ENCODE peak calls at places on chromosomes 7 and 10, in ten cellular contexts. H is caudate nucleus; Z is stimulated activated CD8-positive, alpha-beta memory T cell treated with anti-CD3 and anti-CD28 coated beads, Interleukin-15, amount 100 ng/mL, for 48 hours; I is WTC11; Y is activated CD8-positive, alpha-beta memory T cell treated with anti-CD3 and anti-CD28 coated beads, Interleukin-2, amount 50 U/mL, for 48 hours; U is fibroblast of lung; F is ecto neural progenitor cell; C is choroid plexus epithelial cell; B is neural crest cell; R is stimulated activated CD4-positive, alpha-beta T cell treated with anti-CD3 and anti-CD28 coated beads, Interleukin-12 subunit alpha, Interleukin-12 subunit beta, amount 100 ng/mL, for 48 hours. K is an unnamed sample.

GRCh38 chr7:114901771-114902170 is 20.1 kb upstream of the MDFIC start:
- DNase-seq in H (no peak), C (peak), U (no peak), B (no peak), I (no peak), Y (no peak), Z (no peak), F (no peak), R (no peak), K (peak)

GRCh38 chr10:89426230-89426868 is 12.0 kb downstream of the IFIT5 start:
- DNase-seq in H (no peak), B (peak), C (peak), Z (no peak), I (no peak), R (no peak), F (no peak), Y (no peak), U (peak), K (peak)

GRCh38 chr10:33087142-33087541 is 129.1 kb upstream of the ITGB1 start:
- DNase-seq in H (no peak), I (no peak), C (peak), Y (no peak), B (no peak), U (no peak), F (no peak), Z (no peak), R (no peak), K (no peak)

GRCh38 chr7:139909379-139910050 is 80.5 kb downstream of the TBXAS1 start:
- DNase-seq in C (peak), F (no peak), B (no peak), I (no peak), H (no peak), Y (no peak), R (no peak), U (peak), Z (no peak), K (no peak)

GRCh38 chr10:50310560-50311174 is 59.4 kb upstream of the ASAH2 start:
- DNase-seq in U (no peak), F (peak), I (peak), B (peak), C (peak), H (no peak), Y (peak), Z (no peak), R (peak), K (no peak)

GRCh38 chr7:134089446-134089845 is 37.7 kb upstream of the LRGUK start:
- DNase-seq in F (no peak), I (no peak), Y (no peak), U (no peak), C (no peak), Z (no peak), B (no peak), H (no peak), R (no peak), K (no peak)

GRCh38 chr7:127809285-127809702 is 157.3 kb downstream of the SND1 start:
- DNase-seq in H (peak), B (no peak), R (no peak), F (no peak), Z (no peak), Y (no peak), U (peak), I (no peak), C (peak), K (peak)

GRCh38 chr7:17058568-17058967 is 176.8 kb upstream of the AGR3 start:
- DNase-seq in C (peak), Y (no peak), F (no peak), U (peak), I (no peak), B (no peak), Z (no peak), H (no peak), R (no peak), K (no peak)

GRCh38 chr10:44477021-44477420 is 92.1 kb upstream of the CXCL12 start:
- DNase-seq in Z (no peak), R (no peak), Y (no peak), C (peak), I (no peak), B (no peak), U (peak), F (no peak), H (no peak), K (no peak)

GRCh38 chr10:132062181-132062515 is 3.6 kb upstream of the JAKMIP3 start:
- DNase-seq in B (no peak), U (no peak), F (no peak), Z (no peak), R (no peak), Y (peak), I (no peak), H (no peak), C (no peak), K (no peak)

GRCh38 chr10:75683158-75683557 is 251.7 kb downstream of the LRMDA start:
- DNase-seq in Z (no peak), F (no peak), I (no peak), H (no peak), B (no peak), R (no peak), U (peak), Y (no peak), C (no peak), K (no peak)

GRCh38 chr10:78292987-78293865 is 259.6 kb downstream of the RPS24 start:
- DNase-seq in H (no peak), B (peak), C (peak), Y (no peak), I (peak), Z (no peak), R (no peak), F (peak), U (peak), K (no peak)

GRCh38 chr7:17915796-17916195 is 24.5 kb downstream of the SNX13 start:
- DNase-seq in H (no peak), I (no peak), B (no peak), U (no peak), R (no peak), Y (no peak), F (no peak), C (no peak), Z (no peak), K (peak)

K was measured in amniotic epithelial cell.